ENCODE peak calls at places on chromosomes 11 and 22, in four cellular contexts. F is NCI-H2171 treated with DMSO at 0.1 percent for 48 hours, D is midbrain, S is tibial nerve. O is an unnamed sample.

GRCh38 chr22:17199131-17199731 is 20.0 kb downstream of the ADA2 start:
- DNase-seq in S (peak; percentile 30), D (peak; percentile 13), F (no peak), O (no peak)

GRCh38 chr11:116986521-116987105 is 111.6 kb downstream of the SIK3 start:
- DNase-seq in S (no peak), F (no peak), D (peak; percentile 28), O (no peak)

GRCh38 chr11:66883021-66883968 is 26.4 kb downstream of the LRFN4 start:
- DNase-seq in F (peak; percentile 84), S (no peak), D (peak; percentile 81), O (peak; percentile 80)

GRCh38 chr11:125117429-125117828 is 6.0 kb upstream of the TMEM218 start:
- DNase-seq in S (no peak), F (no peak), D (no peak), O (no peak)

GRCh38 chr11:3933165-3933628 is 77.7 kb downstream of the STIM1 start:
- DNase-seq in D (no peak), F (no peak), S (no peak), O (no peak)

GRCh38 chr11:43735931-43736330 is 55.4 kb downstream of the HSD17B12 start:
- DNase-seq in F (no peak), D (no peak), S (no peak), O (no peak)

GRCh38 chr11:17799147-17799546 is 64.6 kb downstream of the KCNC1 start:
- DNase-seq in D (no peak), S (no peak), F (no peak), O (no peak)

GRCh38 chr22:21032037-21032842 is at the start of gene SLC7A4:
- DNase-seq in F (peak; percentile 58), D (no peak), S (no peak), O (no peak)

GRCh38 chr22:50084570-50084969 is 656 bp downstream of the MLC1 start:
- DNase-seq in D (no peak), F (no peak), S (no peak), O (no peak)

GRCh38 chr22:39266398-39267030 is 21.7 kb upstream of the PDGFB start:
- DNase-seq in S (no peak), D (peak; percentile 18), F (no peak), O (no peak)

GRCh38 chr11:798093-798713 is at the start of gene SLC25A22:
- DNase-seq in F (peak; percentile 54), D (peak; percentile 77), S (peak; percentile 60), O (peak; percentile 73)

O was measured in NCI-H2081.